ENCODE peak calls at places on chromosomes 5 and 9, in eight cellular contexts. One of them, this sample, is unnamed.

GRCh38 chr5:149550267-149550582 is 1.0 kb downstream of the CSNK1A1 start:
- DNase-seq in stimulated activated CD4-positive, alpha-beta T cell treated with anti-CD3 and anti-CD28 coated beads, TNF-alpha, amount 100 ng/mL, for 1 hour: no peak
- DNase-seq in iPS DF 19.7: no peak
- DNase-seq in NCI-H460: no peak
- DNase-seq in adipocyte: peak
- DNase-seq in T-helper 2 cell: no peak
- DNase-seq in GM10248: no peak
- DNase-seq in Calu3: no peak
- DNase-seq in this sample: peak

GRCh38 chr9:83505282-83505681 is 32.9 kb downstream of the FRMD3 start:
- DNase-seq in stimulated activated CD4-positive, alpha-beta T cell treated with anti-CD3 and anti-CD28 coated beads, TNF-alpha, amount 100 ng/mL, for 1 hour: no peak
- DNase-seq in iPS DF 19.7: no peak
- DNase-seq in NCI-H460: no peak
- DNase-seq in adipocyte: no peak
- DNase-seq in T-helper 2 cell: no peak
- DNase-seq in GM10248: no peak
- DNase-seq in Calu3: no peak
- DNase-seq in this sample: no peak

GRCh38 chr5:176732306-176732705 is 78.1 kb upstream of the UNC5A start:
- DNase-seq in stimulated activated CD4-positive, alpha-beta T cell treated with anti-CD3 and anti-CD28 coated beads, TNF-alpha, amount 100 ng/mL, for 1 hour: no peak
- DNase-seq in iPS DF 19.7: no peak
- DNase-seq in NCI-H460: no peak
- DNase-seq in adipocyte: no peak
- DNase-seq in T-helper 2 cell: no peak
- DNase-seq in GM10248: no peak
- DNase-seq in Calu3: no peak
- DNase-seq in this sample: no peak

GRCh38 chr5:67453526-67453925 is 256.9 kb upstream of the CD180 start:
- DNase-seq in stimulated activated CD4-positive, alpha-beta T cell treated with anti-CD3 and anti-CD28 coated beads, TNF-alpha, amount 100 ng/mL, for 1 hour: no peak
- DNase-seq in iPS DF 19.7: no peak
- DNase-seq in NCI-H460: no peak
- DNase-seq in adipocyte: peak
- DNase-seq in T-helper 2 cell: no peak
- DNase-seq in GM10248: no peak
- DNase-seq in Calu3: no peak
- DNase-seq in this sample: no peak

GRCh38 chr5:177487975-177488374 is 9.4 kb downstream of the PDLIM7 start:
- DNase-seq in stimulated activated CD4-positive, alpha-beta T cell treated with anti-CD3 and anti-CD28 coated beads, TNF-alpha, amount 100 ng/mL, for 1 hour: no peak
- DNase-seq in iPS DF 19.7: no peak
- DNase-seq in NCI-H460: no peak
- DNase-seq in adipocyte: no peak
- DNase-seq in T-helper 2 cell: no peak
- DNase-seq in GM10248: no peak
- DNase-seq in Calu3: no peak
- DNase-seq in this sample: no peak

GRCh38 chr5:1522601-1523479 is 920 bp downstream of the LPCAT1 start:
- DNase-seq in stimulated activated CD4-positive, alpha-beta T cell treated with anti-CD3 and anti-CD28 coated beads, TNF-alpha, amount 100 ng/mL, for 1 hour: no peak
- DNase-seq in iPS DF 19.7: no peak
- DNase-seq in NCI-H460: no peak
- DNase-seq in adipocyte: peak
- DNase-seq in T-helper 2 cell: no peak
- DNase-seq in GM10248: no peak
- DNase-seq in Calu3: no peak
- DNase-seq in this sample: no peak

GRCh38 chr5:170388818-170389217 is 349 bp downstream of the KCNMB1 start:
- DNase-seq in stimulated activated CD4-positive, alpha-beta T cell treated with anti-CD3 and anti-CD28 coated beads, TNF-alpha, amount 100 ng/mL, for 1 hour: no peak
- DNase-seq in iPS DF 19.7: no peak
- DNase-seq in NCI-H460: no peak
- DNase-seq in adipocyte: no peak
- DNase-seq in T-helper 2 cell: no peak
- DNase-seq in GM10248: no peak
- DNase-seq in Calu3: no peak
- DNase-seq in this sample: no peak

GRCh38 chr9:110969971-110970381 is 68.3 kb downstream of the LPAR1 start:
- DNase-seq in stimulated activated CD4-positive, alpha-beta T cell treated with anti-CD3 and anti-CD28 coated beads, TNF-alpha, amount 100 ng/mL, for 1 hour: no peak
- DNase-seq in iPS DF 19.7: no peak
- DNase-seq in NCI-H460: no peak
- DNase-seq in adipocyte: peak
- DNase-seq in T-helper 2 cell: no peak
- DNase-seq in GM10248: no peak
- DNase-seq in Calu3: no peak
- DNase-seq in this sample: no peak

GRCh38 chr5:9239071-9239470 is 306.8 kb downstream of the SEMA5A start:
- DNase-seq in stimulated activated CD4-positive, alpha-beta T cell treated with anti-CD3 and anti-CD28 coated beads, TNF-alpha, amount 100 ng/mL, for 1 hour: no peak
- DNase-seq in iPS DF 19.7: no peak
- DNase-seq in NCI-H460: peak
- DNase-seq in adipocyte: peak
- DNase-seq in T-helper 2 cell: no peak
- DNase-seq in GM10248: no peak
- DNase-seq in Calu3: no peak
- DNase-seq in this sample: no peak

GRCh38 chr9:78566521-78566920 is 269.6 kb downstream of the PSAT1 start:
- DNase-seq in stimulated activated CD4-positive, alpha-beta T cell treated with anti-CD3 and anti-CD28 coated beads, TNF-alpha, amount 100 ng/mL, for 1 hour: no peak
- DNase-seq in iPS DF 19.7: no peak
- DNase-seq in NCI-H460: no peak
- DNase-seq in adipocyte: no peak
- DNase-seq in T-helper 2 cell: no peak
- DNase-seq in GM10248: no peak
- DNase-seq in Calu3: no peak
- DNase-seq in this sample: no peak

GRCh38 chr9:133009906-133010582 is 20.8 kb upstream of the GTF3C5 start:
- DNase-seq in stimulated activated CD4-positive, alpha-beta T cell treated with anti-CD3 and anti-CD28 coated beads, TNF-alpha, amount 100 ng/mL, for 1 hour: no peak
- DNase-seq in iPS DF 19.7: no peak
- DNase-seq in NCI-H460: no peak
- DNase-seq in adipocyte: no peak
- DNase-seq in T-helper 2 cell: no peak
- DNase-seq in GM10248: no peak
- DNase-seq in Calu3: no peak
- DNase-seq in this sample: no peak

GRCh38 chr9:120787906-120788305 is 5.3 kb downstream of the FBXW2 start:
- DNase-seq in stimulated activated CD4-positive, alpha-beta T cell treated with anti-CD3 and anti-CD28 coated beads, TNF-alpha, amount 100 ng/mL, for 1 hour: no peak
- DNase-seq in iPS DF 19.7: no peak
- DNase-seq in NCI-H460: no peak
- DNase-seq in adipocyte: no peak
- DNase-seq in T-helper 2 cell: no peak
- DNase-seq in GM10248: no peak
- DNase-seq in Calu3: no peak
- DNase-seq in this sample: peak

GRCh38 chr9:121736147-121736721 is 84.8 kb downstream of the DAB2IP start:
- DNase-seq in stimulated activated CD4-positive, alpha-beta T cell treated with anti-CD3 and anti-CD28 coated beads, TNF-alpha, amount 100 ng/mL, for 1 hour: no peak
- DNase-seq in iPS DF 19.7: no peak
- DNase-seq in NCI-H460: no peak
- DNase-seq in adipocyte: peak
- DNase-seq in T-helper 2 cell: no peak
- DNase-seq in GM10248: no peak
- DNase-seq in Calu3: peak
- DNase-seq in this sample: no peak

This sample was measured in midbrain.